ENCODE peak calls at places on chromosomes 5 and 9, in five cellular contexts. B, R, M, U and C are unnamed samples.
A peak's percentile ranks its signal among the peaks of the same experiment; 100 is the strongest.

GRCh38 chr5:10505517-10506095 is 58.3 kb upstream of the ANKRD33B start:
- DNase-seq in B (no peak), R (no peak), M (no peak), U (no peak), C (no peak)

GRCh38 chr5:32600057-32600622 is 14.8 kb downstream of the SUB1 start:
- DNase-seq in B (no peak), R (no peak), M (no peak), U (peak; percentile 94), C (peak; percentile 94)

GRCh38 chr9:105994970-105995369 is 300.6 kb downstream of the TMEM38B start:
- DNase-seq in B (no peak), R (no peak), M (no peak), U (no peak), C (no peak)

GRCh38 chr9:83570359-83570758 is 32.2 kb upstream of the FRMD3 start:
- DNase-seq in B (no peak), R (no peak), M (no peak), U (peak; percentile 19), C (peak; percentile 52)

GRCh38 chr9:122475717-122476116 is 2.0 kb downstream of the OR1J1 start:
- DNase-seq in B (no peak), R (no peak), M (no peak), U (no peak), C (no peak)

GRCh38 chr9:102362463-102363138 is 624.2 kb upstream of the GRIN3A start:
- DNase-seq in B (no peak), R (no peak), M (no peak), U (no peak), C (no peak)

GRCh38 chr5:109484597-109484996 is 74.8 kb upstream of the PJA2 start:
- DNase-seq in B (no peak), R (no peak), M (no peak), U (no peak), C (no peak)

GRCh38 chr9:122124048-122124447 is 30.9 kb upstream of the TTLL11 start:
- DNase-seq in B (no peak), R (no peak), M (no peak), U (no peak), C (no peak)

GRCh38 chr5:9714187-9714586 is 84.0 kb upstream of the TAS2R1 start:
- DNase-seq in B (no peak), R (no peak), M (no peak), U (no peak), C (peak; percentile 84)

GRCh38 chr5:128163991-128164390 is 80.4 kb downstream of the SLC12A2 start:
- DNase-seq in B (no peak), R (no peak), M (no peak), U (peak; percentile 11), C (peak; percentile 59)

GRCh38 chr9:134181648-134182034 is 17.3 kb upstream of the RNU6ATAC start:
- DNase-seq in B (no peak), R (no peak), M (peak; percentile 31), U (no peak), C (no peak)

GRCh38 chr5:150703767-150704166 is 2.9 kb upstream of the RBM22 start:
- DNase-seq in B (no peak), R (no peak), M (no peak), U (no peak), C (peak; percentile 51)

GRCh38 chr9:109355564-109356297 is 34.9 kb upstream of the EPB41L4B start:
- DNase-seq in B (no peak), R (no peak), M (no peak), U (no peak), C (no peak)

GRCh38 chr5:31095796-31096195 is 97.7 kb upstream of the CDH6 start:
- DNase-seq in B (no peak), R (no peak), M (no peak), U (no peak), C (no peak)

GRCh38 chr9:114452219-114453169 is 52.8 kb downstream of the WHRN start:
- DNase-seq in B (peak; percentile 24), R (no peak), M (no peak), U (no peak), C (no peak)

GRCh38 chr9:133184971-133185370 is 21.3 kb upstream of the GBGT1 start:
- DNase-seq in B (peak; percentile 47), R (no peak), M (no peak), U (peak; percentile 82), C (peak; percentile 42)

GRCh38 chr5:10538103-10538788 is 25.6 kb upstream of the ANKRD33B start:
- DNase-seq in B (no peak), R (no peak), M (no peak), U (no peak), C (no peak)

GRCh38 chr5:72178910-72179815 is 71.9 kb downstream of the MAP1B start:
- DNase-seq in B (no peak), R (peak; percentile 71), M (peak; percentile 83), U (peak; percentile 90), C (peak; percentile 96)

GRCh38 chr5:33816791-33817190 is 75.0 kb downstream of the ADAMTS12 start:
- DNase-seq in B (no peak), R (no peak), M (no peak), U (peak; percentile 60), C (peak; percentile 72)

GRCh38 chr5:68452286-68452685 is 236.7 kb downstream of the PIK3R1 start:
- DNase-seq in B (no peak), R (no peak), M (no peak), U (no peak), C (no peak)

GRCh38 chr5:150085950-150086715 is at the start of gene CSF1R:
- DNase-seq in B (no peak), R (no peak), M (peak; percentile 41), U (no peak), C (no peak)

GRCh38 chr9:83043583-83043982 is 19.4 kb downstream of the RASEF start:
- DNase-seq in B (no peak), R (no peak), M (no peak), U (peak; percentile 8), C (peak; percentile 81)

GRCh38 chr5:43313854-43314457 is 744 bp upstream of the HMGCS1 start:
- DNase-seq in B (no peak), R (no peak), M (no peak), U (peak; percentile 35), C (no peak)

GRCh38 chr9:137318976-137319375 is 16.9 kb upstream of the NRARP start:
- DNase-seq in B (no peak), R (no peak), M (peak; percentile 93), U (no peak), C (peak; percentile 53)

GRCh38 chr5:96370981-96371380 is 62.1 kb downstream of the PCSK1 start:
- DNase-seq in B (no peak), R (no peak), M (no peak), U (no peak), C (no peak)

GRCh38 chr9:82882744-82883143 is 180.2 kb downstream of the RASEF start:
- DNase-seq in B (no peak), R (no peak), M (no peak), U (no peak), C (no peak)

GRCh38 chr9:88536951-88537742 is 2.2 kb downstream of the NXNL2 start:
- DNase-seq in B (no peak), R (no peak), M (peak; percentile 86), U (no peak), C (no peak)

GRCh38 chr5:112338681-112339337 is 80.3 kb downstream of the EPB41L4A start:
- DNase-seq in B (no peak), R (no peak), M (no peak), U (no peak), C (no peak)

GRCh38 chr5:126846756-126847155 is 69.8 kb downstream of the LMNB1 start:
- DNase-seq in B (no peak), R (no peak), M (no peak), U (no peak), C (no peak)

GRCh38 chr9:655875-656274 is 185.6 kb upstream of the DMRT1 start:
- DNase-seq in B (no peak), R (peak; percentile 50), M (peak; percentile 97), U (no peak), C (no peak)

GRCh38 chr9:72204062-72204461 is 54.8 kb downstream of the GDA start:
- DNase-seq in B (no peak), R (no peak), M (no peak), U (no peak), C (no peak)

GRCh38 chr5:79518718-79519117 is 4.8 kb upstream of the HOMER1 start:
- DNase-seq in B (no peak), R (no peak), M (no peak), U (no peak), C (no peak)

GRCh38 chr5:120555345-120555744 is 91.2 kb downstream of the PRR16 start:
- DNase-seq in B (no peak), R (no peak), M (no peak), U (no peak), C (no peak)
- H3K4me3 ChIP-seq in B (no peak overlapping the region), R (no peak overlapping the region), M (no peak overlapping the region), U (no peak overlapping the region), C (no peak overlapping the region)

DNA sequence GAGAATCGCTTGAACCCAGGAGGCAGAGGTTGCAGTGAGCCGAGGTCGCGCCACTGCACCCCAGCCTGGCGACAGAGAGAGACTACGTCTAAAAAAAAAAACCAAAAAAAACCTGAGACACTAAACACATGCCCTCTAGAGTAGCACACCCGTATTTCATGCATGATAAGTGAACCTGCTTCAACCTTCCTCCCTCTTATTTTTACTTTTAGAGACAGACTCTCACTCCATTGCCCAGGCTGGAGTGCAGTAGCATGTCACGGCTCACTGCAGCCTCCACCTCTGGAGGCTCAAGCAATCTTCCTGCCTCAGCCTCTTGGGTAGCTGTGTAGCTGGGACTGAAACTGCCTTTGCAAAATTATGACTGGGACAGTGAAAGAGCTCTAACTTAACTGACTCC is 17.6 kb upstream of the NANS start:
- DNase-seq in B (no peak), R (no peak), M (no peak), U (no peak), C (no peak)
- H3K4me3 ChIP-seq in B (no peak overlapping the region), R (no peak overlapping the region), M (no peak overlapping the region), U (no peak overlapping the region), C (no peak overlapping the region)

DNA sequence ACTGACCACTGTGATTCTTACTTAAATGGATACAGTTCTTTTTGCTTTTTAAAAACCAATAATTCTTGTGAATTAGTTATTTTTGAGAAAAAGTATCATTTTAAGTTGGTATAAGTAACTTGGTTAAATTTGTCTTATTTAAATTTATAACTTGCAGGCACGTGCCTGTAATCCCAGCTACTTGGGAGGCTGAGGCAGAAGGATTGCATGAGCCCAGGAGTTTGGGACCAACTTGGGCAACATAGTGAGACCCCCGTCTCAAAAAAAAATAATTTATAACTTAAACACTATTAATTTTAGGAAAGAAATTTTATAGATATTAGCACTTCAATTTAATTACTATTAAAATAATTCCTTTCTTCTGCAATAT is 5.0 kb downstream of the CPEB4 start:
- DNase-seq in B (no peak), R (no peak), M (no peak), U (no peak), C (no peak)
- H3K4me3 ChIP-seq in B (no peak overlapping the region), R (no peak overlapping the region), M (peak overlapping the region; percentile 86), U (peak overlapping the region; percentile 86), C (peak overlapping the region; percentile 88)

GRCh38 chr5:171433952-171434676 is 14.7 kb downstream of the FGF18 start:
- DNase-seq in B (no peak), R (no peak), M (no peak), U (no peak), C (no peak)

GRCh38 chr5:171432076-171432475 is 12.6 kb downstream of the FGF18 start:
- DNase-seq in B (no peak), R (no peak), M (no peak), U (no peak), C (no peak)

GRCh38 chr5:171432581-171433351 is 13.3 kb downstream of the FGF18 start:
- DNase-seq in B (no peak), R (no peak), M (no peak), U (no peak), C (no peak)

GRCh38 chr5:171434874-171435273 is 15.4 kb downstream of the FGF18 start:
- DNase-seq in B (no peak), R (no peak), M (no peak), U (no peak), C (no peak)

GRCh38 chr5:171433352-171433698 is 13.9 kb downstream of the FGF18 start:
- DNase-seq in B (no peak), R (no peak), M (no peak), U (no peak), C (no peak)
- H3K4me3 ChIP-seq in B (no peak overlapping the region), R (no peak overlapping the region), M (no peak overlapping the region), U (no peak overlapping the region), C (no peak overlapping the region)